ENCODE peak calls at places on chromosomes 13 and 19, in nine cellular contexts. L, H, O, P, A, I, K, R and F are unnamed samples.

GRCh38 chr19:45306522-45307027 is 16.1 kb downstream of the CKM start:
- DNase-seq in L (no peak), H (no peak), O (no peak), P (no peak), A (no peak), I (no peak), K (no peak), R (no peak), F (no peak)

GRCh38 chr19:46355234-46355990 is 8.5 kb downstream of the PPP5C start:
- DNase-seq in L (no peak), H (no peak), O (peak), P (no peak), A (no peak), I (no peak), K (no peak), R (no peak), F (no peak)

GRCh38 chr13:97548138-97548537 is 114.2 kb downstream of the RAP2A start:
- DNase-seq in L (no peak), H (no peak), O (no peak), P (no peak), A (no peak), I (no peak), K (no peak), R (no peak), F (no peak)

GRCh38 chr19:11067356-11068113 is 21.7 kb upstream of the LDLR start:
- DNase-seq in L (peak), H (no peak), O (no peak), P (peak), A (no peak), I (no peak), K (no peak), R (no peak), F (no peak)

GRCh38 chr19:13729859-13730258 is 34.5 kb upstream of the MRI1 start:
- DNase-seq in L (peak), H (peak), O (no peak), P (peak), A (no peak), I (no peak), K (no peak), R (no peak), F (no peak)

GRCh38 chr19:38304866-38305429 is 897 bp downstream of the C19orf33 start:
- DNase-seq in L (no peak), H (peak), O (peak), P (peak), A (no peak), I (peak), K (peak), R (no peak), F (peak)

GRCh38 chr13:46647514-46648065 is 94.6 kb downstream of the LRCH1 start:
- DNase-seq in L (no peak), H (no peak), O (no peak), P (no peak), A (no peak), I (no peak), K (no peak), R (no peak), F (no peak)

GRCh38 chr13:22454586-22454985 is 726.2 kb upstream of the SGCG start:
- DNase-seq in L (no peak), H (no peak), O (no peak), P (no peak), A (no peak), I (no peak), K (no peak), R (no peak), F (no peak)

GRCh38 chr13:61045197-61045596 is 370.5 kb downstream of the PCDH20 start:
- DNase-seq in L (no peak), H (no peak), O (no peak), P (no peak), A (no peak), I (no peak), K (no peak), R (no peak), F (no peak)

GRCh38 chr19:37932985-37933953 is 26.3 kb downstream of the SIPA1L3 start:
- DNase-seq in L (peak), H (peak), O (peak), P (peak), A (no peak), I (no peak), K (no peak), R (no peak), F (no peak)

GRCh38 chr19:1567116-1567847 is 843 bp downstream of the MEX3D start:
- DNase-seq in L (no peak), H (no peak), O (peak), P (no peak), A (peak), I (no peak), K (peak), R (no peak), F (no peak)

GRCh38 chr13:80574113-80574512 is 233.2 kb upstream of the SPRY2 start:
- DNase-seq in L (no peak), H (no peak), O (no peak), P (no peak), A (no peak), I (no peak), K (no peak), R (no peak), F (no peak)

GRCh38 chr13:80572308-80572676 is 231.4 kb upstream of the SPRY2 start:
- DNase-seq in L (no peak), H (no peak), O (no peak), P (no peak), A (no peak), I (no peak), K (no peak), R (no peak), F (no peak)

GRCh38 chr13:80577285-80577684 is 236.4 kb upstream of the SPRY2 start:
- DNase-seq in L (no peak), H (no peak), O (no peak), P (no peak), A (no peak), I (no peak), K (no peak), R (no peak), F (no peak)

GRCh38 chr13:80571346-80572307 is 230.7 kb upstream of the SPRY2 start:
- DNase-seq in L (no peak), H (no peak), O (no peak), P (no peak), A (no peak), I (no peak), K (peak), R (no peak), F (no peak)

DNA sequence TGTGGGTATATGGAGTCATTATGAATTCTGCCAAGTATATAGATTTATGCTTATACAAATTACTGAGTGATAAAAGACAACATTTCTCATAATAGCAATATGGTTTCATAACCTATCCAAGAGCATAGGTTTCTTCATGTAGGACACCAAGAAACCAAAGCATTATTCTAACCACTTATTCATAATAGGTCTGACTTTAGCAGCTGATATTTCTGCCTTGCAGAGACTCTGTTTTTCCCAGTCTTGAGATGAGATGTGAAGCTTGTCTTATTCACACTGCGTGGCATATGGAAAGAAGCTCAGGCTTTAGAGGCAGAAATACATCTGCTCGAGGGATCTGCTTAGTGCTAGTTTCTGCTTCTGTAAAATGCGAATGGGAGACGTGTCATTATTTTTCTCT is 231.9 kb upstream of the SPRY2 start:
- DNase-seq in L (no peak), H (no peak), O (no peak), P (no peak), A (no peak), I (no peak), K (no peak), R (no peak), F (no peak)
- H3K27ac ChIP-seq in L (no peak), H (no peak), O (no peak), P (no peak), A (no peak), I (no peak), K (no peak), R (no peak), F (no peak)

GRCh38 chr19:4807188-4807587 is 15.7 kb downstream of the FEM1A start:
- DNase-seq in L (no peak), H (no peak), O (no peak), P (no peak), A (no peak), I (no peak), K (peak), R (no peak), F (peak)
- H3K27ac ChIP-seq in L (no peak), H (no peak), O (no peak), P (no peak), A (peak), I (no peak), K (no peak), R (peak), F (peak)

GRCh38 chr13:71118779-71119364 is 748.1 kb downstream of the DACH1 start:
- DNase-seq in L (no peak), H (peak), O (no peak), P (no peak), A (no peak), I (no peak), K (no peak), R (no peak), F (no peak)
- H3K27ac ChIP-seq in L (no peak), H (no peak), O (no peak), P (no peak), A (no peak), I (no peak), K (no peak), R (no peak), F (no peak)

DNA sequence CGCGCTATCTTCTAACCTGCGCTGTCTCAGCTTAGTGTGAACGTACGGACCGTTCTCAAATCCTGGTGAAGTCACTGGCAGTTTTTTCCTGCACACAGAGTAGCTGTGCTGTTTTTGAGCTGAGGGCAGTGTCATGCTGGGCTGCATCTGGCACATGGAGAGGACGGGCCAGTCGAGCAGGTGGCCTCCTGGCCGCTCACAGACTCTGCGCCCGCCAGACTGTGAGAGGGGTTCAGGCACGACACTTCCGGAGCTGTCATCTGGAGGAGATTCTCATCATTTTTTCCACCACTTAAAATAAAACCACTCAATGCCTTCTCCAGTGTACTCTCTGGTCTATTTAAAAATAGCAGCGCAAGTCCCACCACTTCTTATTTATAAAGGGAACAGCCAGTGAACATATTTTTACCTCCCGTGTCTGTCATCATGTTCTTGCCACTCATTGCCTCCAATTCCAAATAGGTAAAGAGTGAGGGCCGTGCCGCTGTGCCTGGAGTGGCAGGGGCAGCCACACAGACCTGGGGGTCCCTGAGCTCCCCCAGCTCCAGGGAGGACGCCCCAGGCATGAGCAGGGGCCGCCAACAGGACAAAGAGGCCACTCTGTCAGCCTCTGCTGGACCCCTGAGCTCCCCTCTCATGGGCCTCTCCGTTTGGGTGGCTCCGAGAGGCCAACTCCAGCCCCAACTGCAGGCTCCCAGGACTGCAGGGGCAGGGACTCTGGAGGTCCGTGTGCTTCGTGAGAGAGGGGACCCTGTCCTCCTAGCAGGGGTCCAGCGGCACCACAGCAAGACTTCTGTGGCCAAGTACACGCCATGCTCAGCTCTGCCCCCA is 36.9 kb upstream of the GRTP1 start:
- DNase-seq in L (no peak), H (no peak), O (no peak), P (no peak), A (no peak), I (no peak), K (peak), R (no peak), F (peak)
- H3K27ac ChIP-seq in L (no peak), H (no peak), O (no peak), P (no peak), A (no peak), I (no peak), K (peak), R (no peak), F (no peak)